ENCODE peak calls at places on chromosome 18, in six cellular contexts. S is endothelial cell of umbilical vein, T is fibroblast of mammary gland, Y is spleen, B is choroid plexus epithelial cell, X is HAP-1. I is an unnamed sample.

GRCh38 chr18:28281400-28281799 is 104.5 kb upstream of the CDH2 start:
- DNase-seq in T (no peak), B (no peak), S (no peak), X (no peak), Y (no peak), I (no peak)

GRCh38 chr18:31990823-31991222 is 27.8 kb upstream of the RNF125 start:
- DNase-seq in B (no peak), T (no peak), S (no peak), X (no peak), Y (no peak), I (no peak)

GRCh38 chr18:45337477-45337876 is 277.8 kb upstream of the SLC14A2 start:
- DNase-seq in B (no peak), S (no peak), T (no peak), X (no peak), Y (no peak), I (no peak)

GRCh38 chr18:65659912-65660311 is 90.9 kb upstream of the CDH7 start:
- DNase-seq in S (no peak), X (no peak), T (no peak), Y (no peak), B (no peak), I (no peak)

GRCh38 chr18:59467497-59467896 is 108.4 kb upstream of the LMAN1 start:
- DNase-seq in B (no peak), T (no peak), X (no peak), S (no peak), Y (no peak), I (no peak)

GRCh38 chr18:33576999-33577687 is 876 bp upstream of the ASXL3 start:
- DNase-seq in X (no peak), B (no peak), S (peak; percentile 4), Y (no peak), T (no peak), I (no peak)

GRCh38 chr18:57146956-57147636 is at the start of gene BOD1L2:
- DNase-seq in X (no peak), Y (no peak), S (no peak), T (no peak), B (no peak), I (no peak)

GRCh38 chr18:56658261-56658660 is 7.1 kb downstream of the WDR7 start:
- DNase-seq in B (no peak), X (no peak), Y (no peak), T (no peak), S (no peak), I (no peak)

GRCh38 chr18:26057208-26057821 is 33.1 kb downstream of the SS18 start:
- DNase-seq in S (no peak), X (no peak), B (peak; percentile 60), Y (no peak), T (peak; percentile 19), I (no peak)

GRCh38 chr18:55119434-55119833 is 160.2 kb upstream of the CCDC68 start:
- DNase-seq in X (no peak), Y (no peak), B (no peak), S (peak; percentile 8), T (no peak), I (no peak)

GRCh38 chr18:5515007-5515744 is 28.6 kb downstream of the EPB41L3 start:
- DNase-seq in X (no peak), B (no peak), T (no peak), Y (no peak), S (no peak), I (no peak)

GRCh38 chr18:79869591-79870368 is 72.0 kb downstream of the KCNG2 start:
- DNase-seq in Y (peak; percentile 67), B (no peak), T (no peak), S (no peak), X (no peak), I (no peak)

GRCh38 chr18:70363861-70364260 is 75.0 kb downstream of the SOCS6 start:
- DNase-seq in Y (no peak), T (peak; percentile 80), X (no peak), B (peak; percentile 33), S (peak; percentile 56), I (no peak)

GRCh38 chr18:23890589-23890988 is 124.0 kb upstream of the TTC39C start:
- DNase-seq in Y (no peak), X (no peak), T (peak; percentile 52), B (peak; percentile 27), S (no peak), I (no peak)

GRCh38 chr18:58572181-58572580 is 56.7 kb downstream of the ALPK2 start:
- DNase-seq in X (no peak), T (peak; percentile 100), B (peak; percentile 97), S (no peak), Y (no peak), I (no peak)

GRCh38 chr18:11859282-11859797 is 8.1 kb downstream of the CHMP1B start:
- DNase-seq in S (no peak), T (no peak), B (no peak), Y (peak; percentile 37), X (no peak), I (no peak)

GRCh38 chr18:11859903-11860407 is 8.7 kb downstream of the CHMP1B start:
- DNase-seq in S (peak; percentile 62), X (no peak), T (peak; percentile 90), Y (peak; percentile 10), B (peak; percentile 67), I (no peak)

GRCh38 chr18:11861583-11862288 is 10.5 kb downstream of the CHMP1B start:
- DNase-seq in Y (peak; percentile 52), T (no peak), X (no peak), S (no peak), B (no peak), I (no peak)

GRCh38 chr18:11860594-11861450 is 9.6 kb downstream of the CHMP1B start:
- DNase-seq in B (no peak), X (no peak), Y (peak; percentile 64), S (no peak), T (no peak), I (no peak)

GRCh38 chr18:11857177-11857887 is 6.1 kb downstream of the CHMP1B start:
- DNase-seq in X (no peak), Y (peak; percentile 36), T (peak; percentile 100), B (peak; percentile 99), S (peak; percentile 71), I (no peak)
- H3K4me3 ChIP-seq in X (no peak overlapping the region), Y (no peak overlapping the region), T (peak overlapping the region; percentile 12), B (peak overlapping the region; percentile 28), S (no peak overlapping the region), I (no peak overlapping the region)

GRCh38 chr18:10525563-10526210 is at the start of gene NAPG:
- DNase-seq in S (peak; percentile 95), Y (peak; percentile 97), X (peak; percentile 89), T (peak; percentile 92), B (peak; percentile 95), I (peak; percentile 92)

GRCh38 chr18:10526211-10526949 is 553 bp downstream of the NAPG start:
- DNase-seq in Y (peak; percentile 94), X (peak; percentile 83), S (peak; percentile 47), B (peak; percentile 54), T (peak; percentile 19), I (peak; percentile 28)

GRCh38 chr18:10523544-10523943 is 2.3 kb upstream of the NAPG start:
- DNase-seq in Y (no peak), T (no peak), B (no peak), X (no peak), S (no peak), I (no peak)

GRCh38 chr18:10522574-10522973 is 3.3 kb upstream of the NAPG start:
- DNase-seq in S (no peak), Y (no peak), X (no peak), T (no peak), B (no peak), I (no peak)

DNA sequence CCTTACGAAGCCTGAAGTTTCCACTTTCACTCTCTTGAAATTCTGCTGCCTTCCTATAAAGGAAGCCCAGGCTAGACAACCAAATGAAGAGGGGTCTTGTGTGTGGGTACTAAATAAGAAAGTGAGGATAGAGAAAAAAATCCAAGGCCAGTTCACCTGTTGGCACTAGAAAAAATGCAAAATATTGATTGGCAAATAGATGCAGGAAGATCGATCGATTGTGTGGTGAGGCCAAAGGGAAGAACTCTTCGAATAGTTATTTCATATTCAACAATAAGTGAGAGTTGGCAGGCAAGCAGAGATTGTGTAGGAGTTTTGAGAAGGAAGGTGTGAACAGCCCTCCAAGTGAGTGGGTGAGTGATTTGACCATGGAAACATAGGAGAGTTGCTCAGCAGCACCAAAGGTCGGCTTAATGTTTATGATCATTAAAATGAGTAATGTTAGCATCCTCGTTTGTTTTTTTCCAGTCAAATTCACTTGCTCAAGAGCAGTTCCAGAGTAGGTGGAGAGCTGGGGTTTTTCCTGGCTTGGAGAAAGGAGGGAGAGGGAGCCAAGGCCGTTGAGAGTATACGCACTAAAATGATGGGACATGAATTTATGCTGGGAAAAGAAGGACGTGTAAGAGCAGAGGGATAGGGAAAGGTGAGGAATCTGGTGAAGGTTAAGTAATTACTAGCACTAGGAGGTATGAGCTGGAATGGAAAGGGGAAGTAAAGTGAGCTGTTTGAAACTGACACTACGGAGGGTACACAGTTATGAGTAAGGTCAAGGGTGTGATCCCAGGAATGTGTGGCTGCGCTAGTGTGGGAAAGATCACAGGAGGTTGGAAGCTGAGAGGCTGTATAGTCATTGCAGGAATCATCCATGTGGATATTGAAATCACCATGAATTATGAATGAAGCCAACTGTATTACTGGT is 1.1 kb upstream of the NAPG start:
- DNase-seq in X (no peak), B (peak; percentile 52), S (no peak), T (peak; percentile 80), Y (no peak), I (no peak)
- H3K4me3 ChIP-seq in X (peak overlapping the region; percentile 60), B (no peak overlapping the region), S (no peak overlapping the region), T (peak overlapping the region; percentile 95), Y (peak overlapping the region; percentile 93), I (no peak overlapping the region)

GRCh38 chr18:78583739-78584066 is 395.9 kb upstream of the SALL3 start:
- DNase-seq in X (no peak), Y (no peak), T (no peak), B (no peak), S (no peak), I (no peak)
- H3K4me3 ChIP-seq in X (no peak overlapping the region), Y (no peak overlapping the region), T (no peak overlapping the region), B (no peak overlapping the region), S (no peak overlapping the region), I (no peak overlapping the region)

DNA sequence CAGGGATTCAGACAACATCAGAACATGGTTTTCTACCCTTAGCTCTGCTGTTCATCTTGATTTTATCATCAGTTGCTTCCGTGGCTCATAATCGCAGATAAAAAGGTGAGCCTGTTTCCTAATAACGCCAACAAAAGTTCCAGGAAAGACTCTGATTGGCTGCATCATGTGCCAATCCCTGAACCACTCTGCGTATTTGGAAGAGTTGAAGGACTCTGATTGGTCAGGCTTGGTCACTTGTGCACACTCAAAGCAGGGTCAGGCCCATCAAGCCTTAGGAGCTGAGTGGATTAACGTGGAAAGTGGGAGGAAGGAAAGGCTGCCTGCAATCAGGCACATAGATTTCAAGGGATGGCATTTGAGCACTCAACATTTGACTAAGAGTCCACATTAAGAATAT is 11.4 kb downstream of the TXNDC2 start:
- DNase-seq in T (no peak), X (no peak), S (no peak), Y (no peak), B (no peak), I (no peak)
- H3K4me3 ChIP-seq in T (no peak overlapping the region), X (no peak overlapping the region), S (no peak overlapping the region), Y (no peak overlapping the region), B (no peak overlapping the region), I (no peak overlapping the region)

GRCh38 chr18:77132369-77133050 is at the start of gene MBP:
- DNase-seq in Y (peak; percentile 97), S (no peak), X (peak; percentile 68), T (no peak), B (no peak), I (no peak)
- H3K4me3 ChIP-seq in Y (peak within 1 kb of the TSS; percentile 83), S (peak within 1 kb of the TSS; percentile 48), X (peak within 1 kb of the TSS; percentile 67), T (peak within 1 kb of the TSS; percentile 66), B (peak within 1 kb of the TSS; percentile 68), I (peak within 1 kb of the TSS; percentile 76)